ENCODE peak calls at places on chromosome 22, in six cellular contexts. K is astrocyte of the spinal cord, I is MCF 10A, Q is AG09309, O is mucosa of descending colon, L is RWPE2. V is an unnamed sample.

GRCh38 chr22:41830174-41830573 is 2.7 kb upstream of the SREBF2 start:
- DNase-seq in O (no peak), I (no peak), L (no peak), K (no peak), Q (no peak), V (no peak)

GRCh38 chr22:24410110-24410856 is 17.1 kb upstream of the ADORA2A start:
- DNase-seq in Q (no peak), O (peak; percentile 7), I (peak; percentile 56), L (no peak), K (peak; percentile 41), V (no peak)

GRCh38 chr22:31068970-31069369 is 12.1 kb upstream of the SMTN start:
- DNase-seq in L (no peak), I (no peak), K (no peak), O (no peak), Q (no peak), V (no peak)

GRCh38 chr22:45212992-45213751 is 27.5 kb downstream of the KIAA0930 start:
- DNase-seq in K (peak; percentile 53), I (peak; percentile 39), Q (no peak), O (no peak), L (peak; percentile 47), V (no peak)

GRCh38 chr22:34096770-34097169 is 176.5 kb upstream of the LARGE1 start:
- DNase-seq in L (no peak), O (no peak), K (no peak), Q (no peak), I (no peak), V (no peak)

GRCh38 chr22:30605449-30606110 is 1.4 kb upstream of the TCN2 start:
- DNase-seq in O (peak; percentile 75), Q (no peak), K (peak; percentile 45), L (no peak), I (peak; percentile 59), V (peak; percentile 70)

GRCh38 chr22:29030618-29031235 is 30.9 kb downstream of the C22orf31 start:
- DNase-seq in L (no peak), I (peak; percentile 91), K (peak; percentile 96), Q (peak; percentile 14), O (peak; percentile 85), V (no peak)

GRCh38 chr22:25970996-25971811 is 198.1 kb upstream of the SEZ6L start:
- DNase-seq in O (no peak), I (no peak), Q (no peak), L (no peak), K (no peak), V (no peak)

GRCh38 chr22:50224071-50224470 is 20.8 kb downstream of the TUBGCP6 start:
- DNase-seq in K (no peak), I (no peak), Q (no peak), L (no peak), O (no peak), V (no peak)

DNA sequence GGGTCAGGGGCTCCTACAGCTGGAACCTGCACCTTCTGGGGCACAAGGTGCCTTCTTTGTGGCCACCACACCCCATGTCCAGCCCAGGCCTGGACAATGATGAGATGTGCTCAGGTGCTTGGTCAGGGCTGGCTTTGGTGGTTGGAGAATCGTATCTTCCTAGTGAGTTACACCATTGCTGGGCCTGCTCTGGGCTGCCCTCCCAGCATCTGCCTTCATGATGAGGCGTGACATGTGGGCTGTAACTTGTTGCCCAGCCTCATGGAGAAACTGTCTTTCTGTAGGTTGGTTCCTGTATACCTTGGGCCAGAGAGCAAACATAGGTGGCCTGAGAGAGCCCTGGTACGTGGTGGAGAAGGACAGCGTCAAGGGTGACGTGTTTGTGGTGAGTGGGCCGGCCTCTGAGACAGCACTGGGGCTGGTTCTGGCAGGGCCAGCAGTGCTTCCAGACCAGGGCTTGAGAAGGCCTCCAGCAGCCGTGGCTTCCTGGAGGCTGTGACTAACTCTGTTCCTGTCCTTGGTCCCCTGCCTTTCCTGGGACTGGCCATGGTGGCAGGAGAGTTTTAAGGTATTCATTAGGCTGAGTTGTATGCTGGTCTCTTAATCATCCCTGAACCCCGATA is 18.1 kb downstream of the TRMU start:
- DNase-seq in I (no peak), Q (no peak), K (no peak), O (no peak), L (no peak), V (no peak)
- TF ChIP-seq CTCF in I (no peak), Q (no peak), K (no peak), O (no peak), L (no peak), V (no peak)

GRCh38 chr22:17910561-17911311 is 113.6 kb downstream of the MICAL3 start:
- DNase-seq in K (peak; percentile 84), L (no peak), I (peak; percentile 66), Q (peak; percentile 61), O (no peak), V (no peak)
- TF ChIP-seq CTCF in K (peak; percentile 65), L (peak; percentile 39), I (no peak), Q (peak; percentile 62), O (no peak), V (peak; percentile 29)

GRCh38 chr22:48241658-48242057 is 1479.2 kb downstream of the TBC1D22A start:
- DNase-seq in L (no peak), Q (no peak), O (no peak), I (no peak), K (no peak), V (no peak)
- TF ChIP-seq CTCF in L (no peak), Q (no peak), O (no peak), I (no peak), K (no peak), V (no peak)

DNA sequence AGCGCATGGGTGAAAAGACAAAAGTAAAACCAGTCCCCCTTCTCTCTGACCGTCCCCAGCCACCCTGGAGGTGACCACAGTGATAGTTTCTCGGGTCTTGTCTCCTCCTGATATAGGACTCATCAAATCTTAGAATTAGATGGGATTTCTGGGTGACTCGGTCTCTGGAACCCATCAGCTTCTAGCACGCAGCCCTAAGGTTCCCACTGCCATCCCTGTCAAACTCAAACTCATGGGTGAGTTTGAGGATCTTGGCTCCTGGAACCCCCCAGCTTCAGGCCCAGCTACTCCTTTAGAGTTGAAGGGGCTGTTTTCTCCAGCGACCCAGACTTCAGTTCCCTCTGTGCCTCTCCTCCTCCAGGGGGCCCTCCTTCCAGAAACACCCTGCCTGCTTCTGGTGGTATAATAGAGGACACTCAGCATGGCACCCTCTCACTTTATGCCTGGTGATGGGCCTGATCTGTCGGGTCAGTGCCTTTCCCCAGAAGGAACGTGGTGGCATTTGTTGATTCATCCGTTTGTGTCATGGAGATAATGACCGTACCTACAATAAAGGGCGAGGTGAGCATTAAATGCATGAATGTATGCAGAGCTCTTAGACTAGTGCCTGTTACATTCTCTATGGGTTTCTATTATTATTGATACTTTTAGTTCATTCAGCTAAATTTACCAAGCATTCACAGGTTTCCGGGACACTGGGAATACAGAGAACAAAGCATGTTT is 31.7 kb downstream of the MCM5 start:
- DNase-seq in K (no peak), Q (no peak), I (no peak), L (no peak), O (no peak), V (no peak)
- TF ChIP-seq CTCF in K (peak; percentile 36), Q (peak; percentile 28), I (no peak), L (no peak), O (no peak), V (no peak)

GRCh38 chr22:22207845-22208564 is 36.6 kb upstream of the VPREB1 start:
- DNase-seq in O (peak; percentile 78), L (no peak), Q (no peak), I (peak; percentile 81), K (peak; percentile 69), V (peak; percentile 84)
- TF ChIP-seq CTCF in O (no peak), L (peak; percentile 79), Q (peak; percentile 85), I (peak; percentile 76), K (peak; percentile 82), V (peak; percentile 78)